ENCODE peak calls at places on chromosome 15, in four cellular contexts. N is GM06990, B is cardiac fibroblast, C is NCI-H526. D is an unnamed sample.

GRCh38 chr15:29115093-29115991 is 154.3 kb downstream of the NSMCE3 start:
- DNase-seq in N (no peak), B (peak; percentile 18), C (no peak), D (peak; percentile 54)

GRCh38 chr15:61831505-61831921 is 228.7 kb downstream of the VPS13C start:
- DNase-seq in N (no peak), B (no peak), C (no peak), D (no peak)

GRCh38 chr15:66940368-66940767 is 125.0 kb upstream of the SMAD3 start:
- DNase-seq in N (no peak), B (no peak), C (no peak), D (no peak)

GRCh38 chr15:58562135-58562534 is 130.3 kb downstream of the LIPC start:
- DNase-seq in N (no peak), B (no peak), C (no peak), D (no peak)

GRCh38 chr15:35437157-35437556 is 108.8 kb downstream of the DPH6 start:
- DNase-seq in N (no peak), B (peak; percentile 30), C (no peak), D (no peak)

GRCh38 chr15:60916674-60917468 is 312.2 kb downstream of the RORA start:
- DNase-seq in N (peak; percentile 63), B (peak; percentile 93), C (peak; percentile 92), D (peak; percentile 94)

GRCh38 chr15:62362608-62363007 is 197.5 kb upstream of the C2CD4B start:
- DNase-seq in N (no peak), B (peak; percentile 81), C (no peak), D (no peak)

GRCh38 chr15:25183581-25184330 is 229.0 kb downstream of the SNRPN start:
- DNase-seq in N (no peak), B (no peak), C (no peak), D (no peak)

GRCh38 chr15:43293402-43293801 is 26.7 kb upstream of the TGM5 start:
- DNase-seq in N (no peak), B (no peak), C (no peak), D (no peak)

GRCh38 chr15:80507131-80507530 is 102.9 kb downstream of the ARNT2 start:
- DNase-seq in N (no peak), B (peak; percentile 45), C (no peak), D (no peak)

GRCh38 chr15:55879181-55879580 is 114.2 kb downstream of the NEDD4 start:
- DNase-seq in N (no peak), B (peak; percentile 63), C (no peak), D (no peak)

GRCh38 chr15:44657378-44657777 is 6.1 kb downstream of the SPG11 start:
- DNase-seq in N (no peak), B (no peak), C (no peak), D (no peak)

GRCh38 chr15:43225201-43225949 is 4.6 kb upstream of the EPB42 start:
- DNase-seq in N (no peak), B (peak; percentile 76), C (peak; percentile 76), D (peak; percentile 67)

GRCh38 chr15:68821190-68821897 is 649 bp upstream of the ANP32A start:
- DNase-seq in N (no peak), B (no peak), C (peak; percentile 51), D (peak; percentile 33)

GRCh38 chr15:92821491-92822116 is 78.5 kb upstream of the CHD2 start:
- DNase-seq in N (no peak), B (no peak), C (peak; percentile 14), D (no peak)

GRCh38 chr15:95025924-95026728 is 794.8 kb downstream of the MCTP2 start:
- DNase-seq in N (no peak), B (peak; percentile 74), C (peak; percentile 84), D (peak; percentile 49)

GRCh38 chr15:69723404-69724097 is 270.9 kb downstream of the RPLP1 start:
- DNase-seq in N (no peak), B (no peak), C (peak; percentile 70), D (no peak)

GRCh38 chr15:59186501-59186900 is 20.1 kb upstream of the LDHAL6B start:
- DNase-seq in N (no peak), B (no peak), C (no peak), D (no peak)

D was measured in testis.